ENCODE peak calls at places on chromosomes 3 and 15, in seven cellular contexts. M, R, J, L, S, Q and D are unnamed samples.

GRCh38 chr3:133777807-133778568 is 27.6 kb upstream of the SRPRB start:
- DNase-seq in M (no peak), R (no peak), J (no peak), Q (no peak), L (no peak), S (no peak), D (no peak)

GRCh38 chr3:194990454-194991337 is 280.3 kb downstream of the XXYLT1 start:
- DNase-seq in J (no peak), R (no peak), S (no peak), Q (no peak), L (no peak), M (no peak), D (no peak)

GRCh38 chr3:117746091-117746490 is 1036.5 kb downstream of the TUSC7 start:
- DNase-seq in S (no peak), R (no peak), J (no peak), M (no peak), Q (no peak), L (no peak), D (no peak)

GRCh38 chr15:81419304-81419943 is 45.4 kb upstream of the TMC3 start:
- DNase-seq in M (no peak), S (no peak), R (peak; percentile 94), J (no peak), L (no peak), Q (no peak), D (no peak)

GRCh38 chr3:184513276-184514150 is 48.1 kb upstream of the EPHB3 start:
- DNase-seq in M (peak; percentile 94), J (peak; percentile 77), R (peak; percentile 89), S (peak; percentile 86), L (peak; percentile 85), Q (peak; percentile 88), D (peak; percentile 94)

GRCh38 chr15:83510001-83510400 is 62.9 kb downstream of the SH3GL3 start:
- DNase-seq in J (no peak), Q (no peak), S (no peak), L (no peak), R (no peak), M (no peak), D (peak; percentile 55)

GRCh38 chr15:43104426-43104825 is 1.4 kb downstream of the UBR1 start:
- DNase-seq in M (no peak), Q (no peak), J (no peak), S (no peak), L (no peak), R (no peak), D (no peak)

GRCh38 chr3:185270262-185270955 is 16.6 kb upstream of the EHHADH start:
- DNase-seq in S (no peak), Q (no peak), J (no peak), R (peak; percentile 68), M (peak; percentile 82), L (no peak), D (peak; percentile 30)

GRCh38 chr15:88663216-88663615 is 24.4 kb downstream of the ISG20 start:
- DNase-seq in S (no peak), R (no peak), Q (no peak), M (no peak), J (no peak), L (no peak), D (no peak)

GRCh38 chr15:45618813-45619212 is 16.0 kb upstream of the SQOR start:
- DNase-seq in J (peak; percentile 13), R (peak; percentile 9), L (no peak), M (peak; percentile 43), Q (no peak), S (no peak), D (no peak)

GRCh38 chr3:187746059-187746453 is 788 bp upstream of the BCL6 start:
- DNase-seq in Q (no peak), S (no peak), R (no peak), L (no peak), J (no peak), M (no peak), D (no peak)

GRCh38 chr3:16060945-16061344 is 113.5 kb upstream of the GALNT15 start:
- DNase-seq in Q (no peak), J (no peak), L (peak; percentile 14), R (no peak), M (no peak), S (no peak), D (no peak)

GRCh38 chr15:50758712-50759205 is 6.7 kb downstream of the SPPL2A start:
- DNase-seq in M (no peak), R (no peak), L (no peak), S (no peak), Q (no peak), J (no peak), D (no peak)

GRCh38 chr15:66115568-66116206 is 137.9 kb downstream of the MEGF11 start:
- DNase-seq in J (peak; percentile 52), S (no peak), M (no peak), R (no peak), Q (no peak), L (no peak), D (no peak)

GRCh38 chr15:85759391-85759790 is 35.3 kb downstream of the KLHL25 start:
- DNase-seq in M (peak; percentile 85), J (no peak), S (peak; percentile 39), R (no peak), Q (peak; percentile 52), L (no peak), D (no peak)

GRCh38 chr3:73625124-73625665 is 454 bp upstream of the PDZRN3 start:
- DNase-seq in S (no peak), M (peak; percentile 54), R (peak; percentile 66), L (no peak), J (no peak), Q (peak; percentile 30), D (no peak)

GRCh38 chr3:43025423-43025822 is 46.3 kb downstream of the GASK1A start:
- DNase-seq in J (no peak), Q (no peak), S (no peak), R (no peak), M (no peak), L (no peak), D (no peak)

GRCh38 chr15:85380860-85381535 is 595 bp downstream of the AKAP13 start:
- DNase-seq in L (peak; percentile 57), R (peak; percentile 61), Q (no peak), J (peak; percentile 56), S (peak; percentile 79), M (peak; percentile 88), D (peak; percentile 68)

GRCh38 chr15:29749365-29750086 is 72.7 kb downstream of the TJP1 start:
- DNase-seq in S (no peak), Q (no peak), M (no peak), R (no peak), J (no peak), L (no peak), D (no peak)

GRCh38 chr3:150783920-150784746 is 21.2 kb upstream of the SIAH2 start:
- DNase-seq in Q (no peak), L (no peak), R (no peak), J (no peak), S (no peak), M (no peak), D (no peak)

GRCh38 chr3:188594137-188594536 is 440.2 kb downstream of the LPP start:
- DNase-seq in S (no peak), R (no peak), M (no peak), Q (no peak), L (peak; percentile 18), J (no peak), D (no peak)

GRCh38 chr3:24364359-24364758 is 130.3 kb downstream of the THRB start:
- DNase-seq in J (no peak), R (no peak), Q (no peak), L (no peak), S (no peak), M (no peak), D (no peak)

GRCh38 chr3:33131328-33132018 is 17.7 kb downstream of the CRTAP start:
- DNase-seq in L (peak; percentile 43), J (peak; percentile 43), R (peak; percentile 81), M (peak; percentile 71), Q (peak; percentile 23), S (no peak), D (peak; percentile 78)

GRCh38 chr3:33134026-33134625 is 20.3 kb downstream of the CRTAP start:
- DNase-seq in R (no peak), Q (no peak), S (no peak), L (no peak), J (no peak), M (no peak), D (no peak)

GRCh38 chr3:33132019-33132360 is 18.2 kb downstream of the CRTAP start:
- DNase-seq in R (no peak), J (no peak), L (no peak), Q (no peak), S (no peak), M (no peak), D (no peak)

GRCh38 chr3:33128706-33129105 is 14.9 kb downstream of the CRTAP start:
- DNase-seq in S (no peak), M (no peak), J (no peak), L (no peak), R (peak; percentile 22), Q (no peak), D (peak; percentile 71)

GRCh38 chr3:33130144-33130543 is 16.3 kb downstream of the CRTAP start:
- DNase-seq in R (no peak), Q (no peak), L (no peak), S (no peak), M (no peak), J (no peak), D (no peak)
- H3K36me3 ChIP-seq in R (peaks cover 2% of the 10 kb centered on the region), Q (peaks cover 31% of the 10 kb centered on the region), L (no peaks in the 10 kb centered on the region), S (peaks cover 69% of the 10 kb centered on the region), M (peaks cover 42% of the 10 kb centered on the region), J (peaks cover 20% of the 10 kb centered on the region), D (peaks cover 45% of the 10 kb centered on the region)

GRCh38 chr3:129603561-129603942 is 2.9 kb downstream of the PLXND1 start:
- DNase-seq in J (no peak), M (no peak), S (no peak), R (no peak), L (no peak), Q (no peak), D (no peak)

GRCh38 chr3:129601713-129602112 is 4.8 kb downstream of the PLXND1 start:
- DNase-seq in Q (no peak), R (no peak), M (no peak), L (no peak), J (no peak), S (no peak), D (no peak)

GRCh38 chr3:129602730-129603560 is 3.5 kb downstream of the PLXND1 start:
- DNase-seq in L (peak; percentile 78), R (peak; percentile 86), Q (peak; percentile 88), M (no peak), J (no peak), S (no peak), D (peak; percentile 34)

GRCh38 chr3:129600348-129600747 is 6.1 kb downstream of the PLXND1 start:
- DNase-seq in S (no peak), M (no peak), Q (no peak), J (no peak), L (no peak), R (no peak), D (no peak)

GRCh38 chr3:129602309-129602708 is 4.2 kb downstream of the PLXND1 start:
- DNase-seq in L (no peak), M (no peak), J (no peak), Q (no peak), S (no peak), R (no peak), D (no peak)
- H3K4me3 ChIP-seq in L (no peak overlapping the region), M (no peak overlapping the region), J (no peak overlapping the region), Q (peak overlapping the region; percentile 90), S (no peak overlapping the region), R (no peak overlapping the region), D (no peak overlapping the region)

GRCh38 chr3:176512037-176512436 is 685.2 kb downstream of the TBL1XR1 start:
- DNase-seq in Q (no peak), J (no peak), M (no peak), S (no peak), R (no peak), L (no peak), D (no peak)
- H3K9me3 ChIP-seq in Q (peaks cover 39% of the 10 kb centered on the region), J (peaks cover 5% of the 10 kb centered on the region), M (peaks cover 3% of the 10 kb centered on the region), S (no peaks in the 10 kb centered on the region), R (no peaks in the 10 kb centered on the region), L (peaks cover 8% of the 10 kb centered on the region), D (no peaks in the 10 kb centered on the region)

GRCh38 chr3:127714866-127715265 is 42.1 kb downstream of the ABTB1 start:
- DNase-seq in J (no peak), M (no peak), S (peak; percentile 20), Q (no peak), R (no peak), L (no peak), D (no peak)
- H3K36me3 ChIP-seq in J (no peaks in the 10 kb centered on the region), M (no peaks in the 10 kb centered on the region), S (peaks cover 30% of the 10 kb centered on the region), Q (peaks cover 15% of the 10 kb centered on the region), R (peaks cover 3% of the 10 kb centered on the region), L (no peaks in the 10 kb centered on the region), D (no peaks in the 10 kb centered on the region)